ENCODE peak calls at places on chromosome 10, in nine cellular contexts. L is AG10803; D is CD8-positive, alpha-beta memory T cell; X is left ventricle myocardium inferior; H is GM23338; I is skeletal muscle cell; S is IMR-90; V is psoas muscle; A is mucosa of descending colon. M is an unnamed sample.

GRCh38 chr10:32036922-32037321 is 19.3 kb downstream of the KIF5B start:
- DNase-seq in L (no peak), D (no peak), X (no peak), H (no peak), I (no peak), S (no peak), V (no peak), A (no peak), M (no peak)

GRCh38 chr10:78203915-78204818 is 170.5 kb downstream of the RPS24 start:
- DNase-seq in L (peak; percentile 58), D (no peak), X (peak; percentile 64), H (no peak), I (no peak), S (no peak), V (no peak), A (no peak), M (no peak)

GRCh38 chr10:133164816-133165555 is 5.0 kb downstream of the KNDC1 start:
- DNase-seq in L (no peak), D (no peak), X (no peak), H (no peak), I (no peak), S (no peak), V (no peak), A (no peak), M (no peak)

GRCh38 chr10:62130948-62131347 is 137.7 kb downstream of the RTKN2 start:
- DNase-seq in L (peak; percentile 77), D (no peak), X (no peak), H (no peak), I (peak; percentile 76), S (peak; percentile 98), V (no peak), A (no peak), M (no peak)

GRCh38 chr10:79353726-79354125 is 6.5 kb downstream of the PPIF start:
- DNase-seq in L (no peak), D (no peak), X (no peak), H (no peak), I (no peak), S (no peak), V (no peak), A (no peak), M (no peak)

GRCh38 chr10:48801026-48801425 is 116.4 kb downstream of the WDFY4 start:
- DNase-seq in L (peak; percentile 17), D (no peak), X (no peak), H (no peak), I (no peak), S (no peak), V (no peak), A (no peak), M (no peak)

GRCh38 chr10:43282881-43283280 is 16.0 kb upstream of the RASGEF1A start:
- DNase-seq in L (no peak), D (no peak), X (no peak), H (peak; percentile 85), I (no peak), S (no peak), V (no peak), A (no peak), M (no peak)

GRCh38 chr10:49270565-49270964 is 28.4 kb upstream of the C10orf71 start:
- DNase-seq in L (no peak), D (no peak), X (no peak), H (no peak), I (no peak), S (no peak), V (no peak), A (no peak), M (no peak)

GRCh38 chr10:49740346-49741107 is 21.6 kb downstream of the OGDHL start:
- DNase-seq in L (no peak), D (no peak), X (no peak), H (no peak), I (no peak), S (no peak), V (no peak), A (no peak), M (no peak)

GRCh38 chr10:79148452-79149344 is 79.9 kb downstream of the ZMIZ1 start:
- DNase-seq in L (peak; percentile 67), D (no peak), X (peak; percentile 88), H (no peak), I (no peak), S (peak; percentile 40), V (peak; percentile 89), A (peak; percentile 55), M (no peak)

GRCh38 chr10:89374716-89375115 is 3.1 kb upstream of the IFIT1B start:
- DNase-seq in L (no peak), D (no peak), X (no peak), H (no peak), I (no peak), S (no peak), V (no peak), A (no peak), M (no peak)

GRCh38 chr10:29676732-29677131 is 42.0 kb upstream of the SVIL start:
- DNase-seq in L (no peak), D (no peak), X (no peak), H (no peak), I (no peak), S (no peak), V (no peak), A (no peak), M (no peak)

GRCh38 chr10:124680675-124681074 is 63.5 kb downstream of the FAM53B start:
- DNase-seq in L (no peak), D (no peak), X (peak; percentile 33), H (no peak), I (no peak), S (peak; percentile 32), V (peak; percentile 74), A (peak; percentile 45), M (no peak)

GRCh38 chr10:12193193-12193592 is 2.5 kb downstream of the NUDT5 start:
- DNase-seq in L (peak; percentile 62), D (no peak), X (no peak), H (no peak), I (peak; percentile 39), S (peak; percentile 71), V (no peak), A (no peak), M (no peak)

GRCh38 chr10:70331160-70331485 is 47.3 kb upstream of the NPFFR1 start:
- DNase-seq in L (no peak), D (no peak), X (no peak), H (no peak), I (no peak), S (no peak), V (no peak), A (no peak), M (no peak)

GRCh38 chr10:50740351-50740688 is 584 bp downstream of the ASAH2B start:
- DNase-seq in L (peak; percentile 70), D (peak; percentile 11), X (peak; percentile 13), H (no peak), I (peak; percentile 49), S (peak; percentile 82), V (peak; percentile 39), A (peak; percentile 27), M (peak; percentile 16)

GRCh38 chr10:103273026-103273425 is 3.9 kb upstream of the INA start:
- DNase-seq in L (peak; percentile 100), D (no peak), X (no peak), H (no peak), I (peak; percentile 96), S (peak; percentile 97), V (peak; percentile 58), A (no peak), M (no peak)

GRCh38 chr10:88989423-88989822 is 1.2 kb upstream of the FAS start:
- DNase-seq in L (no peak), D (no peak), X (no peak), H (no peak), I (no peak), S (no peak), V (no peak), A (no peak), M (no peak)

GRCh38 chr10:6543431-6544005 is 36.6 kb downstream of the PRKCQ start:
- DNase-seq in L (no peak), D (peak; percentile 67), X (no peak), H (no peak), I (no peak), S (no peak), V (no peak), A (no peak), M (peak; percentile 65)

GRCh38 chr10:6537704-6538103 is 42.4 kb downstream of the PRKCQ start:
- DNase-seq in L (no peak), D (no peak), X (peak; percentile 43), H (peak; percentile 40), I (no peak), S (no peak), V (no peak), A (no peak), M (no peak)

DNA sequence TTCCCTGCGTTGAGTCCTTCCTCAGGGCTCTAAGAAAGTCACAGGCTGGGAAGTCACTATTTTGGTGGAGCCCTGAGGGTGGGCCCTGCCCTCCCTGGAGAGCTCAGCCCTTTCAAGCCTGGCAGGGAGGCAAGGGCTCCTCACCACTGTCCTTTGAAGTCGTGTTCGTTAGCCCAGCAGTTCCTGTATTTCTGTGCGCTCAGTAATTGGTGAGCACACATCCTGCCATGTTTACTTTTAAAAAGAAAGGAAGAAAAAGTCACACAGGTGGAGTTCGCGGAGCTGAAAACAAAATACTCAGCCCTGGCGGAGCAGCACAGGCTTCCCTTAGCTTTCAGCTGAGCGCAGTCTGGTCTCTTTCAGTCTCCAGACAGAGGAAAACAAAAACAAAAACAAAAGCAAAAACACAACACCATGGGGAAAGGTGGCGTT is 37.1 kb downstream of the PRKCQ start:
- DNase-seq in L (no peak), D (peak; percentile 70), X (no peak), H (peak; percentile 7), I (no peak), S (no peak), V (no peak), A (no peak), M (peak; percentile 83)
- H3K4me3 ChIP-seq in L (no peak overlapping the region), D (peak overlapping the region; percentile 53), X (no peak overlapping the region), H (no peak overlapping the region), I (no peak overlapping the region), S (no peak overlapping the region), V (no peak overlapping the region), A (no peak overlapping the region), M (peak overlapping the region; percentile 64)

DNA sequence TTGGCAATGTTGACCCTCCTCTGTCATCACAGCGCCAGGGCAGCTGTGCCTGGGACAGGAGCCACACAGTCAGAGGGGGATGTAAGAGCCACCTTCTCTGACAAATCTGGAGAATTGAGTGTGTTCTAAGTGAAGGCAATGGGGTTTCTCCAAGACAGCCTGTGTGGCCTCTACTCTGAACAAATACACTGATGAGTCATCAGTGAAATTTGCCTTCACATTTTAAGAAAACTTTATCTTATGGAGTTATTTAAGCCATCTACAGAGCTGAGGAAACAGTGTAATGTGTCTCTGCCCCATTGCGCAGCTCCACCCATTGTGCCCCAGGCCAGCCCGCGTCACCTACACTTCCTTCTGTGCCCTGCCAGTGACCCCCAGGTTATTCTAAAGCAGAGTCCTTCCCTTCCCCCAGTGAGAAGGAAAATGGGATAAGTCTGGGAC is 21.6 kb downstream of the AKR1E2 start:
- DNase-seq in L (peak; percentile 79), D (no peak), X (no peak), H (no peak), I (peak; percentile 45), S (peak; percentile 86), V (no peak), A (no peak), M (no peak)
- H3K4me3 ChIP-seq in L (no peak overlapping the region), D (no peak overlapping the region), X (no peak overlapping the region), H (no peak overlapping the region), I (no peak overlapping the region), S (no peak overlapping the region), V (no peak overlapping the region), A (no peak overlapping the region), M (no peak overlapping the region)

GRCh38 chr10:96272256-96272985 is 1.1 kb upstream of the BLNK start:
- DNase-seq in L (no peak), D (no peak), X (no peak), H (no peak), I (no peak), S (no peak), V (no peak), A (no peak), M (no peak)
- H3K4me3 ChIP-seq in L (no peak overlapping the region), D (no peak overlapping the region), X (no peak overlapping the region), H (no peak overlapping the region), I (no peak overlapping the region), S (no peak overlapping the region), V (no peak overlapping the region), A (no peak overlapping the region), M (no peak overlapping the region)

GRCh38 chr10:126115021-126115610 is 218.8 kb downstream of the FANK1 start:
- DNase-seq in L (no peak), D (no peak), X (no peak), H (no peak), I (no peak), S (no peak), V (no peak), A (no peak), M (no peak)
- H3K4me3 ChIP-seq in L (no peak overlapping the region), D (no peak overlapping the region), X (no peak overlapping the region), H (peak overlapping the region; percentile 10), I (no peak overlapping the region), S (no peak overlapping the region), V (no peak overlapping the region), A (no peak overlapping the region), M (no peak overlapping the region)

M was measured in naive thymus-derived CD4-positive, alpha-beta T cell.